ENCODE peak calls at places on chromosomes 13 and 19, in six cellular contexts. One of them, this sample, is unnamed.

GRCh38 chr13:35518337-35518736 is 41.8 kb upstream of the MAB21L1 start:
- DNase-seq in aorta: no peak
- DNase-seq in tibial artery: no peak
- DNase-seq in cardiac muscle cell: peak; percentile 3
- DNase-seq in tibial nerve: no peak
- DNase-seq in left lung: no peak
- DNase-seq in this sample: no peak

GRCh38 chr13:22736084-22736767 is 444.6 kb upstream of the SGCG start:
- DNase-seq in tibial artery: no peak
- DNase-seq in left lung: no peak
- DNase-seq in cardiac muscle cell: no peak
- DNase-seq in aorta: no peak
- DNase-seq in tibial nerve: no peak
- DNase-seq in this sample: no peak

GRCh38 chr13:57992416-57992815 is 360.9 kb downstream of the PCDH17 start:
- DNase-seq in left lung: no peak
- DNase-seq in aorta: no peak
- DNase-seq in tibial nerve: no peak
- DNase-seq in cardiac muscle cell: no peak
- DNase-seq in tibial artery: no peak
- DNase-seq in this sample: no peak

GRCh38 chr19:28430214-28430613 is 782.7 kb downstream of the UQCRFS1 start:
- DNase-seq in left lung: no peak
- DNase-seq in cardiac muscle cell: no peak
- DNase-seq in tibial artery: no peak
- DNase-seq in aorta: no peak
- DNase-seq in tibial nerve: no peak
- DNase-seq in this sample: no peak

GRCh38 chr19:2076481-2077082 is 19.5 kb downstream of the MOB3A start:
- DNase-seq in tibial nerve: no peak
- DNase-seq in cardiac muscle cell: no peak
- DNase-seq in tibial artery: no peak
- DNase-seq in left lung: no peak
- DNase-seq in aorta: no peak
- DNase-seq in this sample: no peak

GRCh38 chr19:29329460-29330134 is 116.6 kb upstream of the UQCRFS1 start:
- DNase-seq in tibial nerve: no peak
- DNase-seq in tibial artery: no peak
- DNase-seq in cardiac muscle cell: peak; percentile 2
- DNase-seq in left lung: no peak
- DNase-seq in aorta: no peak
- DNase-seq in this sample: no peak

GRCh38 chr13:112879283-112879833 is 89.7 kb upstream of the MCF2L start:
- DNase-seq in aorta: peak; percentile 59
- DNase-seq in cardiac muscle cell: peak; percentile 25
- DNase-seq in tibial nerve: no peak
- DNase-seq in left lung: peak; percentile 64
- DNase-seq in tibial artery: no peak
- DNase-seq in this sample: peak; percentile 3

GRCh38 chr19:48645652-48646191 is at the start of gene CA11:
- DNase-seq in left lung: no peak
- DNase-seq in aorta: no peak
- DNase-seq in cardiac muscle cell: peak; percentile 41
- DNase-seq in tibial nerve: no peak
- DNase-seq in tibial artery: no peak
- DNase-seq in this sample: no peak

GRCh38 chr13:42732073-42732472 is 49.3 kb upstream of the FAM216B start:
- DNase-seq in cardiac muscle cell: no peak
- DNase-seq in tibial artery: no peak
- DNase-seq in left lung: no peak
- DNase-seq in tibial nerve: no peak
- DNase-seq in aorta: no peak
- DNase-seq in this sample: no peak

GRCh38 chr19:17751103-17751911 is at the start of gene FCHO1:
- DNase-seq in left lung: peak; percentile 87
- DNase-seq in tibial nerve: no peak
- DNase-seq in aorta: no peak
- DNase-seq in cardiac muscle cell: no peak
- DNase-seq in tibial artery: peak; percentile 71
- DNase-seq in this sample: peak; percentile 85

GRCh38 chr13:25489238-25489637 is 117.5 kb downstream of the ATP8A2 start:
- DNase-seq in tibial artery: no peak
- DNase-seq in left lung: no peak
- DNase-seq in tibial nerve: no peak
- DNase-seq in cardiac muscle cell: no peak
- DNase-seq in aorta: no peak
- DNase-seq in this sample: no peak

GRCh38 chr19:35462476-35462953 is 14.5 kb downstream of the FFAR2 start:
- DNase-seq in tibial nerve: no peak
- DNase-seq in aorta: no peak
- DNase-seq in tibial artery: no peak
- DNase-seq in cardiac muscle cell: no peak
- DNase-seq in left lung: no peak
- DNase-seq in this sample: peak; percentile 54

GRCh38 chr19:44725684-44726083 is 22.8 kb upstream of the BCL3 start:
- DNase-seq in left lung: no peak
- DNase-seq in tibial artery: no peak
- DNase-seq in tibial nerve: no peak
- DNase-seq in aorta: no peak
- DNase-seq in cardiac muscle cell: no peak
- DNase-seq in this sample: no peak

GRCh38 chr13:37047032-37047431 is 12.5 kb downstream of the SUPT20H start:
- DNase-seq in tibial artery: no peak
- DNase-seq in tibial nerve: no peak
- DNase-seq in cardiac muscle cell: no peak
- DNase-seq in aorta: no peak
- DNase-seq in left lung: no peak
- DNase-seq in this sample: no peak

GRCh38 chr19:16199275-16199932 is 1.7 kb downstream of the AP1M1 start:
- DNase-seq in cardiac muscle cell: no peak
- DNase-seq in aorta: peak; percentile 70
- DNase-seq in left lung: no peak
- DNase-seq in tibial artery: peak; percentile 54
- DNase-seq in tibial nerve: no peak
- DNase-seq in this sample: no peak

GRCh38 chr13:83839158-83839557 is 43.1 kb downstream of the SLITRK1 start:
- DNase-seq in left lung: no peak
- DNase-seq in tibial nerve: no peak
- DNase-seq in tibial artery: no peak
- DNase-seq in aorta: no peak
- DNase-seq in cardiac muscle cell: no peak
- DNase-seq in this sample: no peak

GRCh38 chr13:44218501-44219240 is 155.0 kb upstream of the SERP2 start:
- DNase-seq in tibial nerve: peak; percentile 72
- DNase-seq in aorta: peak; percentile 85
- DNase-seq in left lung: peak; percentile 78
- DNase-seq in tibial artery: peak; percentile 95
- DNase-seq in cardiac muscle cell: peak; percentile 66
- DNase-seq in this sample: no peak

GRCh38 chr19:31347356-31347755 is 1.9 kb downstream of the TSHZ3 start:
- DNase-seq in tibial artery: no peak
- DNase-seq in left lung: no peak
- DNase-seq in tibial nerve: no peak
- DNase-seq in aorta: no peak
- DNase-seq in cardiac muscle cell: peak; percentile 33
- DNase-seq in this sample: no peak

GRCh38 chr19:23002690-23003422 is at the start of gene ZNF728:
- DNase-seq in left lung: peak; percentile 65
- DNase-seq in tibial artery: peak; percentile 87
- DNase-seq in tibial nerve: peak; percentile 29
- DNase-seq in cardiac muscle cell: peak; percentile 3
- DNase-seq in aorta: peak; percentile 89
- DNase-seq in this sample: no peak

GRCh38 chr19:37778613-37779138 is 710 bp downstream of the ZNF573 start:
- DNase-seq in left lung: no peak
- DNase-seq in cardiac muscle cell: peak; percentile 46
- DNase-seq in tibial nerve: no peak
- DNase-seq in aorta: no peak
- DNase-seq in tibial artery: no peak
- DNase-seq in this sample: no peak

GRCh38 chr13:94073006-94073744 is 406.3 kb downstream of the DCT start:
- DNase-seq in aorta: no peak
- DNase-seq in tibial nerve: no peak
- DNase-seq in tibial artery: no peak
- DNase-seq in cardiac muscle cell: peak; percentile 83
- DNase-seq in left lung: no peak
- DNase-seq in this sample: no peak

GRCh38 chr19:11202488-11203193 is 5.3 kb upstream of the KANK2 start:
- DNase-seq in cardiac muscle cell: no peak
- DNase-seq in tibial artery: no peak
- DNase-seq in aorta: no peak
- DNase-seq in tibial nerve: no peak
- DNase-seq in left lung: no peak
- DNase-seq in this sample: no peak

GRCh38 chr19:38274734-38275133 is 10.4 kb downstream of the SPINT2 start:
- DNase-seq in aorta: no peak
- DNase-seq in left lung: peak; percentile 13
- DNase-seq in tibial artery: no peak
- DNase-seq in tibial nerve: no peak
- DNase-seq in cardiac muscle cell: no peak
- DNase-seq in this sample: no peak

GRCh38 chr13:56528040-56528760 is 612.5 kb upstream of the PRR20A start:
- DNase-seq in tibial nerve: no peak
- DNase-seq in cardiac muscle cell: no peak
- DNase-seq in left lung: no peak
- DNase-seq in aorta: no peak
- DNase-seq in tibial artery: no peak
- DNase-seq in this sample: no peak

GRCh38 chr19:6249296-6249695 is 30.5 kb downstream of the MLLT1 start:
- DNase-seq in cardiac muscle cell: peak; percentile 35
- DNase-seq in tibial nerve: no peak
- DNase-seq in tibial artery: no peak
- DNase-seq in left lung: no peak
- DNase-seq in aorta: peak; percentile 59
- DNase-seq in this sample: no peak

GRCh38 chr13:53758946-53759345 is 730.3 kb downstream of the OLFM4 start:
- DNase-seq in tibial artery: no peak
- DNase-seq in tibial nerve: no peak
- DNase-seq in cardiac muscle cell: no peak
- DNase-seq in aorta: no peak
- DNase-seq in left lung: no peak
- DNase-seq in this sample: no peak

GRCh38 chr19:47058621-47059020 is 10.2 kb upstream of the TMEM160 start:
- DNase-seq in cardiac muscle cell: no peak
- DNase-seq in aorta: no peak
- DNase-seq in tibial nerve: no peak
- DNase-seq in left lung: no peak
- DNase-seq in tibial artery: no peak
- DNase-seq in this sample: no peak
- H3K4me1 ChIP-seq in cardiac muscle cell: no peaks in the 10 kb centered on the region
- H3K4me1 ChIP-seq in aorta: no peaks in the 10 kb centered on the region
- H3K4me1 ChIP-seq in tibial nerve: peaks cover 7% of the 10 kb centered on the region
- H3K4me1 ChIP-seq in left lung: no peaks in the 10 kb centered on the region
- H3K4me1 ChIP-seq in tibial artery: no peaks in the 10 kb centered on the region
- H3K4me1 ChIP-seq in this sample: no peaks in the 10 kb centered on the region

GRCh38 chr19:46729696-46730095 is 12.8 kb upstream of the PRKD2 start:
- DNase-seq in cardiac muscle cell: no peak
- DNase-seq in tibial artery: no peak
- DNase-seq in tibial nerve: no peak
- DNase-seq in left lung: peak; percentile 62
- DNase-seq in aorta: no peak
- DNase-seq in this sample: no peak
- H3K27me3 ChIP-seq in cardiac muscle cell: no peaks in the 10 kb centered on the region
- H3K27me3 ChIP-seq in tibial artery: no peaks in the 10 kb centered on the region
- H3K27me3 ChIP-seq in tibial nerve: no peaks in the 10 kb centered on the region
- H3K27me3 ChIP-seq in left lung: no peaks in the 10 kb centered on the region
- H3K27me3 ChIP-seq in aorta: no peaks in the 10 kb centered on the region
- H3K27me3 ChIP-seq in this sample: no peaks in the 10 kb centered on the region

DNA sequence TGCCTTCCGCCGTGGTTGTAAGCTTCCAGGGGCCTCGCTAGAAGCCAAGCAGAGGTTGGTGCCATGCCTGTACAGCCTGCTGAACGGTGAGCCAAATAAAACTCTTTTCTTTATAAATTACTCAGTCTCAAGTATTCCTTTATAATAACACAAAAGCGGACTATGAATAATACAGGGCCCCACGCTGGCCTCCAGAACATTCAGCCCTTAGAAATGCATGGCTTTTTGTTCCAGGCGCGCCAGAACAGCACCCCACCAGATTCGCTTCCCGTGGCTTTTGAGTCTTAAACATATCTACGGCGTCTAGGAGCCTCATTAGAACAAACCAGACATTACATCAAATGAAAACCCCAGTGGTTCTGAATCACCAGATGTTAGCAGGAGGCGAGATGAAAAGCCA is 75.1 kb downstream of the SLC15A1 start:
- DNase-seq in aorta: no peak
- DNase-seq in cardiac muscle cell: no peak
- DNase-seq in tibial nerve: no peak
- DNase-seq in left lung: no peak
- DNase-seq in tibial artery: no peak
- DNase-seq in this sample: no peak
- H3K27ac ChIP-seq in aorta: peak overlapping the region; percentile 73
- H3K27ac ChIP-seq in cardiac muscle cell: no peak overlapping the region
- H3K27ac ChIP-seq in tibial nerve: no peak overlapping the region
- H3K27ac ChIP-seq in left lung: no peak overlapping the region
- H3K27ac ChIP-seq in tibial artery: no peak overlapping the region
- H3K27ac ChIP-seq in this sample: no peak overlapping the region

GRCh38 chr13:28657784-28658538 is 969 bp upstream of the POMP start:
- DNase-seq in aorta: no peak
- DNase-seq in tibial artery: no peak
- DNase-seq in tibial nerve: no peak
- DNase-seq in left lung: no peak
- DNase-seq in cardiac muscle cell: peak; percentile 46
- DNase-seq in this sample: no peak
- H3K4me1 ChIP-seq in aorta: peaks cover 1% of the 10 kb centered on the region
- H3K4me1 ChIP-seq in tibial artery: peaks cover 38% of the 10 kb centered on the region
- H3K4me1 ChIP-seq in tibial nerve: peaks cover 62% of the 10 kb centered on the region
- H3K4me1 ChIP-seq in left lung: peaks cover 51% of the 10 kb centered on the region
- H3K4me1 ChIP-seq in cardiac muscle cell: peaks cover 15% of the 10 kb centered on the region
- H3K4me1 ChIP-seq in this sample: peaks cover 25% of the 10 kb centered on the region

GRCh38 chr13:60439201-60439600 is 42.2 kb downstream of the TDRD3 start:
- DNase-seq in tibial artery: no peak
- DNase-seq in aorta: no peak
- DNase-seq in cardiac muscle cell: no peak
- DNase-seq in tibial nerve: no peak
- DNase-seq in left lung: no peak
- DNase-seq in this sample: no peak

GRCh38 chr13:60435762-60436374 is 38.8 kb downstream of the TDRD3 start:
- DNase-seq in left lung: no peak
- DNase-seq in aorta: no peak
- DNase-seq in cardiac muscle cell: no peak
- DNase-seq in tibial artery: no peak
- DNase-seq in tibial nerve: no peak
- DNase-seq in this sample: no peak

GRCh38 chr13:60431108-60431700 is 34.2 kb downstream of the TDRD3 start:
- DNase-seq in cardiac muscle cell: peak; percentile 78
- DNase-seq in left lung: no peak
- DNase-seq in tibial artery: no peak
- DNase-seq in aorta: no peak
- DNase-seq in tibial nerve: no peak
- DNase-seq in this sample: no peak

GRCh38 chr13:60433505-60433904 is 36.5 kb downstream of the TDRD3 start:
- DNase-seq in cardiac muscle cell: no peak
- DNase-seq in aorta: no peak
- DNase-seq in left lung: no peak
- DNase-seq in tibial artery: no peak
- DNase-seq in tibial nerve: no peak
- DNase-seq in this sample: no peak
- H3K27me3 ChIP-seq in cardiac muscle cell: no peaks in the 10 kb centered on the region
- H3K27me3 ChIP-seq in aorta: no peaks in the 10 kb centered on the region
- H3K27me3 ChIP-seq in left lung: no peaks in the 10 kb centered on the region
- H3K27me3 ChIP-seq in tibial artery: no peaks in the 10 kb centered on the region
- H3K27me3 ChIP-seq in tibial nerve: no peaks in the 10 kb centered on the region
- H3K27me3 ChIP-seq in this sample: no peaks in the 10 kb centered on the region

This sample was measured in CD8-positive, alpha-beta memory T cell.